ENCODE peak calls at places on chromosomes 7 and 10, in six cellular contexts. X, H, W, Y, Z and I are unnamed samples.

GRCh38 chr10:93173867-93174845 is 100.5 kb downstream of the CYP26A1 start:
- DNase-seq in X (no peak), H (no peak), W (peak), Y (no peak), Z (no peak), I (no peak)

GRCh38 chr7:135853499-135853898 is 104.9 kb upstream of the FAM180A start:
- DNase-seq in X (no peak), H (no peak), W (no peak), Y (no peak), Z (no peak), I (no peak)

GRCh38 chr10:99870051-99870730 is 87.8 kb downstream of the ABCC2 start:
- DNase-seq in X (no peak), H (no peak), W (no peak), Y (no peak), Z (no peak), I (no peak)

GRCh38 chr10:53490553-53490952 is 718.0 kb upstream of the MBL2 start:
- DNase-seq in X (no peak), H (no peak), W (no peak), Y (no peak), Z (no peak), I (no peak)

GRCh38 chr7:69412331-69413146 is 185.7 kb upstream of the AUTS2 start:
- DNase-seq in X (peak), H (peak), W (peak), Y (peak), Z (no peak), I (peak)

GRCh38 chr7:24939406-24939805 is 40.6 kb downstream of the OSBPL3 start:
- DNase-seq in X (no peak), H (no peak), W (no peak), Y (no peak), Z (no peak), I (no peak)

GRCh38 chr7:116258734-116259133 is 48.4 kb downstream of the TES start:
- DNase-seq in X (no peak), H (peak), W (no peak), Y (no peak), Z (no peak), I (peak)

GRCh38 chr7:74417419-74417971 is 36.2 kb upstream of the GTF2IRD1 start:
- DNase-seq in X (peak), H (peak), W (peak), Y (peak), Z (peak), I (peak)

GRCh38 chr7:156984209-156984891 is 26.1 kb downstream of the MNX1 start:
- DNase-seq in X (no peak), H (no peak), W (no peak), Y (no peak), Z (no peak), I (no peak)

GRCh38 chr10:108783897-108784296 is 1139.4 kb downstream of the XPNPEP1 start:
- DNase-seq in X (no peak), H (peak), W (no peak), Y (no peak), Z (peak), I (peak)

GRCh38 chr7:142811154-142811737 is 40.5 kb downstream of the PRSS2 start:
- DNase-seq in X (no peak), H (peak), W (no peak), Y (no peak), Z (no peak), I (peak)

GRCh38 chr10:35536789-35537188 is 68.4 kb upstream of the GJD4 start:
- DNase-seq in X (no peak), H (no peak), W (no peak), Y (no peak), Z (no peak), I (no peak)

GRCh38 chr10:21359202-21359601 is 166.3 kb downstream of the SKIDA1 start:
- DNase-seq in X (no peak), H (no peak), W (no peak), Y (no peak), Z (no peak), I (no peak)

GRCh38 chr10:86795353-86795752 is 38.9 kb downstream of the BMPR1A start:
- DNase-seq in X (peak), H (peak), W (no peak), Y (no peak), Z (no peak), I (no peak)

GRCh38 chr7:108335264-108335918 is 120.8 kb downstream of the NRCAM start:
- DNase-seq in X (no peak), H (no peak), W (no peak), Y (no peak), Z (no peak), I (no peak)

GRCh38 chr7:83410989-83411591 is 237.8 kb downstream of the SEMA3E start:
- DNase-seq in X (no peak), H (peak), W (no peak), Y (no peak), Z (no peak), I (peak)

GRCh38 chr10:86773486-86773885 is 17.1 kb downstream of the BMPR1A start:
- DNase-seq in X (no peak), H (no peak), W (no peak), Y (no peak), Z (no peak), I (no peak)

GRCh38 chr10:35259769-35260397 is 76.4 kb upstream of the CCNY start:
- DNase-seq in X (peak), H (peak), W (no peak), Y (no peak), Z (no peak), I (no peak)

GRCh38 chr7:128838109-128838779 is 8.0 kb downstream of the FLNC start:
- DNase-seq in X (no peak), H (no peak), W (no peak), Y (no peak), Z (no peak), I (no peak)

GRCh38 chr7:93046641-93047040 is 71.1 kb downstream of the SAMD9 start:
- DNase-seq in X (no peak), H (no peak), W (no peak), Y (no peak), Z (no peak), I (peak)

GRCh38 chr7:137947031-137947430 is 54.9 kb downstream of the CREB3L2 start:
- DNase-seq in X (no peak), H (no peak), W (no peak), Y (no peak), Z (no peak), I (no peak)

GRCh38 chr7:149296368-149296767 is 34.4 kb downstream of the ZNF783 start:
- DNase-seq in X (no peak), H (no peak), W (no peak), Y (no peak), Z (no peak), I (no peak)

GRCh38 chr10:72075184-72076115 is 12.9 kb downstream of the SPOCK2 start:
- DNase-seq in X (no peak), H (no peak), W (no peak), Y (no peak), Z (no peak), I (no peak)

GRCh38 chr10:75233444-75234016 is 2.2 kb downstream of the COMTD1 start:
- DNase-seq in X (no peak), H (no peak), W (no peak), Y (no peak), Z (no peak), I (peak)

GRCh38 chr7:69067397-69067796 is 530.9 kb upstream of the AUTS2 start:
- DNase-seq in X (no peak), H (no peak), W (no peak), Y (peak), Z (peak), I (no peak)

GRCh38 chr7:139032473-139032872 is 3.4 kb downstream of the ZC3HAV1L start:
- DNase-seq in X (no peak), H (no peak), W (no peak), Y (no peak), Z (no peak), I (no peak)

GRCh38 chr10:52755297-52756062 is 17.1 kb downstream of the MBL2 start:
- DNase-seq in X (no peak), H (no peak), W (peak), Y (no peak), Z (no peak), I (peak)

GRCh38 chr10:129949411-129950335 is 14.4 kb downstream of the EBF3 start:
- DNase-seq in X (no peak), H (no peak), W (no peak), Y (peak), Z (no peak), I (no peak)

GRCh38 chr10:24552346-24553016 is 171.2 kb downstream of the ARHGAP21 start:
- DNase-seq in X (peak), H (peak), W (peak), Y (no peak), Z (peak), I (peak)

GRCh38 chr10:3907514-3907913 is 122.5 kb upstream of the KLF6 start:
- DNase-seq in X (no peak), H (no peak), W (no peak), Y (no peak), Z (no peak), I (no peak)

GRCh38 chr7:82472966-82473365 is 29.4 kb upstream of the CACNA2D1 start:
- DNase-seq in X (no peak), H (no peak), W (no peak), Y (no peak), Z (no peak), I (no peak)

GRCh38 chr10:112565434-112566053 is 118.5 kb downstream of the VTI1A start:
- DNase-seq in X (peak), H (peak), W (peak), Y (no peak), Z (no peak), I (peak)

GRCh38 chr10:102334106-102334505 is 61.4 kb upstream of the NFKB2 start:
- DNase-seq in X (no peak), H (no peak), W (no peak), Y (no peak), Z (no peak), I (no peak)

GRCh38 chr7:24573008-24573553 is at the start of gene PALS2:
- DNase-seq in X (peak), H (peak), W (peak), Y (peak), Z (no peak), I (peak)

GRCh38 chr10:103856497-103857175 is 1.3 kb upstream of the SH3PXD2A start:
- DNase-seq in X (no peak), H (no peak), W (no peak), Y (no peak), Z (no peak), I (no peak)

GRCh38 chr10:103855852-103856496 is 598 bp upstream of the SH3PXD2A start:
- DNase-seq in X (no peak), H (no peak), W (no peak), Y (no peak), Z (no peak), I (no peak)

GRCh38 chr10:103854265-103854686 is 1.1 kb downstream of the SH3PXD2A start:
- DNase-seq in X (no peak), H (no peak), W (peak), Y (no peak), Z (no peak), I (no peak)

GRCh38 chr10:103854687-103855423 is 521 bp downstream of the SH3PXD2A start:
- DNase-seq in X (no peak), H (peak), W (peak), Y (no peak), Z (no peak), I (no peak)

GRCh38 chr10:103855424-103855823 is at the start of gene SH3PXD2A:
- DNase-seq in X (peak), H (peak), W (peak), Y (no peak), Z (no peak), I (no peak)
- TF ChIP-seq POLR2A in X (no peak), H (no peak), W (no peak), Y (no peak), Z (no peak), I (no peak)

DNA sequence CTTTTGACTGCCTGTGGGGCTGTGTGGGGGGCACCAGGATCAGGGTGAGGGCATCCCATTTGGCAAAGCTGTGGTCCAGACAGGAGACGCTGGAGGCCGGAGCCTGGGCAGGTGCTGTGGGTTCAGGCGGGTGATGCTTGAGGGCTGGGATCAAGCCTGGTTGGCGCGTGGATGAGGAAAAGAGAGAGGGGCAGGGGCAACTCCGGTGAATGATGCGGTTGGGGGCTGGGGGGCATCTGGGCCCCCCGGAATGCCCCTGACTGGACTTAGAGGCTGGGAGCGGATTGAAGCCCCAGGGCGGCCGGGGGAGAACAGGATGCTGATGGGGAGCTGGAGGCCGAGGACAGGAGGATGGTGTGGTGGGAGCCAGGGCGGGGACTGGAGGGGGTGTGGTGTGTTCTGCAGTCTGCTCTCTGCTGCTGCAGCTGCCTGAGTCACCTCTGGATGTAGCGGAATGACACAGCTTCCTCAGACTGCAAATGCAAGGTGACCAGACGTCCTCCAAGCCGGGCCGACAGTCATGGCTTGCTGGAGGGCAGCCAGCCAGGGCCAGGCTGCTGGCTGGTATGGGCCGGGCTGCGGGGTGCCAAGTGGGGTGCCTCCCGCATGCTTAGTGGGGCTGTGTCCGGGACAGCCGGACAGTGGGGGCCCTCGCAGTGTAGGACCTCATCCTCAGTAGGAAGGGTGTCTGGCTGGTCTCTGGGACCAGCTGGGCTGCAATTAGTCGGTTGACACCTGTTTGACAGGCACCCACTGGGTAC is 3.2 kb downstream of the MAFK start:
- DNase-seq in X (peak), H (peak), W (peak), Y (peak), Z (no peak), I (peak)
- TF ChIP-seq POLR2A in X (peak), H (no peak), W (no peak), Y (no peak), Z (no peak), I (no peak)

GRCh38 chr10:110206988-110207804 is at the start of gene MXI1:
- DNase-seq in X (peak), H (peak), W (peak), Y (peak), Z (no peak), I (peak)
- TF ChIP-seq POLR2A in X (peak), H (peak), W (peak), Y (no peak), Z (no peak), I (peak)

GRCh38 chr7:2405201-2405600 is 1.8 kb downstream of the CHST12 start:
- DNase-seq in X (no peak), H (no peak), W (no peak), Y (no peak), Z (no peak), I (no peak)

GRCh38 chr7:2402687-2403013 is 761 bp upstream of the CHST12 start:
- DNase-seq in X (no peak), H (no peak), W (no peak), Y (no peak), Z (no peak), I (no peak)

GRCh38 chr7:2404714-2405119 is 1.3 kb downstream of the CHST12 start:
- DNase-seq in X (no peak), H (no peak), W (no peak), Y (no peak), Z (no peak), I (peak)

GRCh38 chr7:2403718-2404648 is 572 bp downstream of the CHST12 start:
- DNase-seq in X (peak), H (peak), W (peak), Y (no peak), Z (no peak), I (peak)

DNA sequence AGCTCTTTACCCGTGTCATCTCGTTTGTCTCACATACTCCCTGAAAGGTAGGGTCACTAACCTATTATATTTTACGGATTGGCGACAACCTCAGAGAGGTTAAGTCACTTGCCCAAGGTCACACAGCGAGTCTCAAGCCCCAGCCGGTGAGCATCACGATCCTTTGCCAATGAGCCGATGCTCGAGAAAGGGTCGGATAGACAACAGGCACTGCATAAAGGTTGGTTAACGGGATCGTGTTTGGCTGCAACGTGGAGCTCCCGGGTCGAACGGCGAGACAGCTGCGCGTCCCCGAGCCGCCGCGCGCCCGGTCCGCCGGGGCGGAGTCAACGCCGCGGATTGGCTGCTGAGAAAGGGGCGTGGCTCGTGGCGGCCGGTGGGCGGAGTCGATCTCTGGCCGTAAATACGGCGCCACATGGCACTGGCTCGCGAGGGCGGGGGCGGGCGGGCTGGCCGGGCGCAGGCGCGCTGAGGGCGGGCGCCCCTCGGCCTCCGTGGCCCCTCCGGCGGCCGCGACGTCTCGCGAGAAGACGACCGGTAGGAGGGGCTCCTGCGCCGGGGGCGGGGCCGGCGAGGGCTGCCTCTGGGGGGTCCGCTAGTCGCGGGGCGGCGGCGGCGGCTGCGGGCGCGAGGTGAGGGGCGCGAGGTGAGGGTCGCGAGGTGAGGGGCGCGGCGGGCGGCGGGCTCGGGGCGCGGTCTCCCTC is at the start of gene CHST12:
- DNase-seq in X (peak), H (peak), W (peak), Y (peak), Z (peak), I (peak)
- TF ChIP-seq POLR2A in X (peak), H (peak), W (no peak), Y (no peak), Z (no peak), I (peak)

DNA sequence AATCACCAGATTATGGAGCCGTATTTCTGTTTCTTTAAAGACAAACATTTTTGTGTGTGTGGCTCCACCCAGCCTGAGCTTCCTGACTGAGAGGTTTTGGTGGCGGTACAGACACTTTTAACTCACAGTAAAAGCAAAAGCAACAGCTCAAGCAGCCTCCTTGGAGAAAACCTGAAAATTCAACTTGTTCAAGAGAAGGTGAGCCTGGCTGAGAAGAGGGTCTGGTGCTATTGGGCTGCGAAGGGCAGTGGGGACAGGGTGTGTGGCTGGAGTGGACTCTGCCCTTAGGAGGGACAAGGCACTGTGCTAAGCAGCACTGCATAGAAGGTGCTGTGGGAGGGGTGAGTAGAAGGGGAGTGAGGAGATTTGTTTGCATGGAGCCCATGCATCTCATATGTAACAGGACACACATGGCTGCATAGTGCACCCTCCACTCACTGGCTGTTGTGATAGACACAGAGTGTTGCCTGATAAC is at the start of gene GIMAP7:
- DNase-seq in X (no peak), H (no peak), W (peak), Y (no peak), Z (no peak), I (no peak)
- TF ChIP-seq POLR2A in X (no peak), H (no peak), W (peak), Y (no peak), Z (no peak), I (no peak)

GRCh38 chr10:63521389-63522128 is at the start of gene REEP3:
- DNase-seq in X (peak), H (peak), W (peak), Y (peak), Z (no peak), I (peak)
- TF ChIP-seq POLR2A in X (peak), H (peak), W (peak), Y (no peak), Z (peak), I (peak)

GRCh38 chr7:22647451-22648257 is 79.3 kb upstream of the IL6 start:
- DNase-seq in X (no peak), H (no peak), W (no peak), Y (no peak), Z (no peak), I (no peak)
- TF ChIP-seq POLR2A in X (no peak), H (no peak), W (no peak), Y (no peak), Z (no peak), I (no peak)

DNA sequence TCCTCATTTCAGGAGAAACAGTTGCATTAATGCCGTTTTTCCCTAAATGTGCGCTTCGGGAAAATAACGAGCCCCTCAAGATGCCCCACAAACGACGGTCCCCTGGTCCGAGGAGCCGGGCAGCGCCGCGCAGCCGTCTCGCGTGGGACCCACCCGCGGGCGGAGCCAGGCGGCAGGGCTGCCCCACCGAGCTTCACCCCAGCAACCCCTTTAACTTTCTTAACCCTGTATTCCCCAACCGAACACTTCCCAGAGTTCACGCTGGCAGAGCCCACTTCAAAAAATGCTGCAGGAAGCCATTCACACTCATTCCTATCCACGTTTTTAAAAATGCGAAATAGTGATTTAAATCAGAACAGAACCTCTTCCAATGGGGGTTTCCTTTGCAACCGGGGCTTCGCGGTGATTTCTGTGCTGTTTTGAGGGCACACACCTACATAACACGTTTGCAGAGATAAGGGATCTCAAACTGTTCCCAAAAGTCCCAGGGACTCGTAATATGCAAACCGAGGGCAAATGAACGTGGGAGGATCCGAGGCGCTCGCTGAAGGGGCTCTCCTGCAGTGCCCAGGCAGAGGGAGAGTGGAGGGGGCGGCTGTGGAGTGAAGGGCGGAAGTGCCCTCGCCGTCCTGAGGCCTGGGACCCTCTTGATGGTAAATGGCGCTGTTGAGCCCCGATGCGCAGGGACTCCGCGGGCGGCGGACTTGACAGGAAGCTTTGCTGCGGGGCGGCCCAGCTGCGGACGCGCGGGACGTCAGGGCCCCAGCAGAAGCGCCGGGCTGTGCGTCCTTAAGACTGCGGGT is 152.1 kb upstream of the YAE1 start:
- DNase-seq in X (peak), H (peak), W (peak), Y (no peak), Z (peak), I (peak)
- TF ChIP-seq POLR2A in X (peak), H (peak), W (no peak), Y (no peak), Z (no peak), I (no peak)